ENCODE peak calls at places on chromosomes 3 and 15, in eight cellular contexts. J is heart right ventricle; E is epithelial cell of esophagus; G is HAP-1; Z is CD4-positive, alpha-beta memory T cell; V is testis; U is ascending aorta; I is fibroblast of lung. H is an unnamed sample.

GRCh38 chr15:68503213-68503612 is 71.2 kb upstream of the ITGA11 start:
- DNase-seq in J (no peak), E (no peak), G (no peak), Z (no peak), V (no peak), U (no peak), I (no peak), H (no peak)

GRCh38 chr3:29899011-29899410 is 618.1 kb downstream of the RBMS3 start:
- DNase-seq in J (no peak), E (no peak), G (no peak), Z (no peak), V (no peak), U (no peak), I (no peak), H (no peak)

GRCh38 chr3:126965526-126966080 is 17.3 kb upstream of the PLXNA1 start:
- DNase-seq in J (no peak), E (no peak), G (no peak), Z (no peak), V (no peak), U (no peak), I (no peak), H (no peak)

GRCh38 chr3:129485681-129486056 is 42.8 kb upstream of the RHO start:
- DNase-seq in J (peak), E (peak), G (no peak), Z (no peak), V (peak), U (peak), I (peak), H (peak)

GRCh38 chr3:112059497-112059896 is 25.0 kb downstream of the TMPRSS7 start:
- DNase-seq in J (no peak), E (no peak), G (no peak), Z (no peak), V (no peak), U (no peak), I (no peak), H (no peak)

GRCh38 chr3:179322481-179323196 is at the start of gene ZNF639:
- DNase-seq in J (peak), E (peak), G (peak), Z (peak), V (peak), U (peak), I (peak), H (peak)

GRCh38 chr15:67755936-67756335 is 69.4 kb upstream of the SKOR1 start:
- DNase-seq in J (no peak), E (no peak), G (no peak), Z (no peak), V (peak), U (no peak), I (no peak), H (no peak)

GRCh38 chr15:25989327-25989726 is 126.2 kb upstream of the ATP10A start:
- DNase-seq in J (no peak), E (no peak), G (peak), Z (no peak), V (peak), U (no peak), I (no peak), H (no peak)

GRCh38 chr15:71314956-71315537 is 199.8 kb downstream of the THSD4 start:
- DNase-seq in J (no peak), E (no peak), G (no peak), Z (no peak), V (no peak), U (no peak), I (no peak), H (no peak)

GRCh38 chr3:81033690-81034089 is 727.8 kb downstream of the GBE1 start:
- DNase-seq in J (no peak), E (no peak), G (no peak), Z (no peak), V (no peak), U (no peak), I (peak), H (no peak)
- H3K4me3 ChIP-seq in J (no peak), E (no peak), G (no peak), Z (no peak), V (no peak), U (no peak), I (no peak), H (no peak)

GRCh38 chr15:31236184-31237041 is 90.2 kb upstream of the KLF13 start:
- DNase-seq in J (peak), E (peak), G (no peak), Z (no peak), V (peak), U (peak), I (peak), H (peak)
- H3K4me3 ChIP-seq in J (peak), E (no peak), G (no peak), Z (no peak), V (no peak), U (no peak), I (peak), H (peak)

GRCh38 chr3:64686446-64686908 is 1.3 kb downstream of the ADAMTS9 start:
- DNase-seq in J (peak), E (peak), G (peak), Z (no peak), V (peak), U (no peak), I (peak), H (no peak)
- H3K4me3 ChIP-seq in J (peak), E (peak), G (peak), Z (no peak), V (peak), U (peak), I (peak), H (peak)

GRCh38 chr3:108661699-108662098 is 72.2 kb downstream of the DZIP3 start:
- DNase-seq in J (no peak), E (no peak), G (no peak), Z (no peak), V (no peak), U (no peak), I (no peak), H (no peak)
- H3K4me3 ChIP-seq in J (no peak), E (no peak), G (no peak), Z (no peak), V (no peak), U (no peak), I (no peak), H (no peak)

GRCh38 chr3:87546216-87546615 is 269.8 kb upstream of the POU1F1 start:
- DNase-seq in J (no peak), E (peak), G (no peak), Z (no peak), V (no peak), U (no peak), I (no peak), H (no peak)
- H3K4me3 ChIP-seq in J (no peak), E (no peak), G (no peak), Z (no peak), V (no peak), U (no peak), I (no peak), H (no peak)

GRCh38 chr3:27713435-27713880 is 8.7 kb downstream of the EOMES start:
- DNase-seq in J (no peak), E (no peak), G (no peak), Z (no peak), V (no peak), U (no peak), I (no peak), H (no peak)
- H3K4me3 ChIP-seq in J (peak), E (peak), G (no peak), Z (peak), V (peak), U (peak), I (peak), H (peak)

GRCh38 chr3:71454513-71455423 is 128.8 kb downstream of the FOXP1 start:
- DNase-seq in J (no peak), E (no peak), G (no peak), Z (peak), V (no peak), U (no peak), I (no peak), H (no peak)

GRCh38 chr3:71456826-71457225 is 126.7 kb downstream of the FOXP1 start:
- DNase-seq in J (no peak), E (no peak), G (no peak), Z (no peak), V (no peak), U (no peak), I (no peak), H (no peak)

GRCh38 chr3:71458895-71459294 is 124.6 kb downstream of the FOXP1 start:
- DNase-seq in J (no peak), E (no peak), G (no peak), Z (no peak), V (no peak), U (no peak), I (no peak), H (no peak)

GRCh38 chr3:71453822-71454512 is 129.6 kb downstream of the FOXP1 start:
- DNase-seq in J (no peak), E (peak), G (no peak), Z (peak), V (no peak), U (no peak), I (no peak), H (no peak)

DNA sequence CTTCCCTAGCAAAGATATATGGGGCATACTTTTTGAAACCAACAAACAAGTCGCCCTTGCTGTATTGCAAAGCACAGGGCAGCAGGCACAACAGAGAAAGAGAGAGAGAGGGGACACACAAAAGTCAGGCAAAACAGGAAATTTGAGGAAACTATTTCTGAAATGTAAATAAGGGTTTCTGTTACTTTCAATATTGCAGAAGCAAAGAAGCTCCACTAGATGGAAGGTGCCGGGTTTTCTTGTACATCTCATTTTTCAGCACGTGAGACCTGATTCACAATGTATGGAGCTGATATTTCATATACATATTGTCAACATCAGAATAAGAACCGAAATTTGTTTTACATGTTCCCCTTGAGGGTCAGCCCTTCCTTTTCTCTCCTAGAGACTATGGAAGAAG is 127.4 kb downstream of the FOXP1 start:
- DNase-seq in J (no peak), E (no peak), G (no peak), Z (no peak), V (no peak), U (no peak), I (no peak), H (peak)
- H3K4me3 ChIP-seq in J (no peak), E (no peak), G (no peak), Z (peak), V (no peak), U (no peak), I (peak), H (no peak)

H was measured in fibroblast of the aortic adventitia.